ENCODE peak calls at places on chromosomes 12 and 14, in five cellular contexts. Z is WTC11, U is Peyer's patch, E is activated B cell treated with CpG ODN at 0.5 μM for 24 hours, Q is IMR-90. J is an unnamed sample.

GRCh38 chr12:62435337-62436163 is 31.1 kb upstream of the MON2 start:
- DNase-seq in E (peak; percentile 20), Z (peak; percentile 70), U (peak; percentile 54), Q (peak; percentile 63), J (peak; percentile 44)

GRCh38 chr14:23877538-23878180 is 75.9 kb upstream of the DHRS4 start:
- DNase-seq in E (no peak), U (no peak), Q (no peak), Z (no peak), J (no peak)

GRCh38 chr14:78253986-78254385 is 83.8 kb downstream of the NRXN3 start:
- DNase-seq in Q (peak; percentile 43), U (no peak), Z (no peak), E (no peak), J (no peak)

GRCh38 chr14:24958271-24958670 is 91.7 kb downstream of the STXBP6 start:
- DNase-seq in Z (no peak), Q (no peak), U (no peak), E (no peak), J (no peak)

GRCh38 chr14:22221508-22221907 is 367.5 kb downstream of the DAD1 start:
- DNase-seq in Z (no peak), E (no peak), U (no peak), Q (peak; percentile 49), J (no peak)

GRCh38 chr12:49507139-49507538 is 31.7 kb upstream of the KCNH3 start:
- DNase-seq in U (no peak), Q (peak; percentile 96), Z (no peak), E (no peak), J (no peak)

GRCh38 chr14:54768501-54768900 is 134.1 kb downstream of the GCH1 start:
- DNase-seq in U (no peak), Q (peak; percentile 28), Z (no peak), E (no peak), J (no peak)

GRCh38 chr14:100072783-100073346 is 7.6 kb downstream of the EVL start:
- DNase-seq in Q (no peak), Z (no peak), E (peak; percentile 47), U (no peak), J (peak; percentile 82)

GRCh38 chr14:54693761-54694160 is 126.8 kb downstream of the SAMD4A start:
- DNase-seq in E (no peak), U (no peak), Z (no peak), Q (no peak), J (no peak)

GRCh38 chr12:59833408-59833807 is 237.6 kb downstream of the SLC16A7 start:
- DNase-seq in E (no peak), Z (no peak), Q (peak; percentile 4), U (no peak), J (no peak)

GRCh38 chr12:59452746-59453145 is 143.1 kb upstream of the SLC16A7 start:
- DNase-seq in Z (no peak), U (no peak), E (no peak), Q (peak; percentile 26), J (no peak)

GRCh38 chr12:14770495-14771313 is 32.6 kb downstream of the WBP11 start:
- DNase-seq in U (peak; percentile 94), E (peak; percentile 89), Q (peak; percentile 91), Z (peak; percentile 95), J (peak; percentile 89)

DNA sequence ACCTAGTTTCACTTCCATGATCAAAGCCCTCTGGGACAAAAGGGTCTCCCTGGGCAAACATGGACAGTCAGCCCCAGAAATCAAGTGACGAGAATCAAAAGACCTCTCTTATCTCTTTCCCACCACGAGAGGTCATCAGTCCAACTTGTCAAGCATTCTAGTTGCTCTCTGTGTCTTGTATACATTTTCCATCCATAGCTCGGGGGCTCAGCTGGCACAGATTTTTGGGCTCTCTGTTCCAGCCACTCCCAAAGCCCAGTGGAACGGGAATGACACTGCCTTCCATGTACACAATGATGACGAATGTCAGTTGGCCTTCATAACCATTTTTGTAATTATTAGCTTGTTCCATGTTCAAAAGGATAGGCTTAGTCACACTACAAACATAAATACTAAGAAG is 29.7 kb downstream of the NOS1 start:
- DNase-seq in Z (no peak), Q (no peak), E (no peak), U (no peak), J (no peak)
- TF ChIP-seq CTCF in Z (no peak), Q (no peak), E (no peak), U (no peak), J (no peak)

GRCh38 chr12:128387811-128388422 is 120.9 kb downstream of the TMEM132C start:
- DNase-seq in U (no peak), Z (no peak), E (no peak), Q (no peak), J (peak; percentile 75)
- TF ChIP-seq CTCF in U (no peak), Z (no peak), E (no peak), Q (no peak), J (peak; percentile 25)

GRCh38 chr12:5745251-5745888 is 199.7 kb downstream of the ANO2 start:
- DNase-seq in Q (peak; percentile 58), U (peak; percentile 66), E (no peak), Z (peak; percentile 91), J (no peak)
- TF ChIP-seq CTCF in Q (peak; percentile 67), U (no peak), E (no peak), Z (peak; percentile 96), J (peak; percentile 72)

GRCh38 chr12:107385518-107385917 is 292.2 kb upstream of the CRY1 start:
- DNase-seq in U (no peak), E (no peak), Z (no peak), Q (no peak), J (no peak)
- TF ChIP-seq CTCF in U (no peak), E (no peak), Z (no peak), Q (no peak), J (no peak)

GRCh38 chr14:66383771-66384170 is 102.4 kb upstream of the CCDC196 start:
- DNase-seq in Q (no peak), E (no peak), U (no peak), Z (no peak), J (no peak)
- TF ChIP-seq CTCF in Q (no peak), E (no peak), U (no peak), Z (no peak), J (no peak)

GRCh38 chr14:44962573-44963528 is 861 bp downstream of the TOGARAM1 start:
- DNase-seq in Z (peak; percentile 39), Q (peak; percentile 54), E (no peak), U (no peak), J (no peak)

GRCh38 chr14:44960146-44960545 is 1.6 kb downstream of the KLHL28 start:
- DNase-seq in Q (no peak), Z (no peak), U (no peak), E (no peak), J (no peak)

GRCh38 chr14:44960646-44961045 is 1.1 kb downstream of the KLHL28 start:
- DNase-seq in Z (no peak), E (no peak), U (no peak), Q (no peak), J (no peak)

GRCh38 chr14:44961730-44962572 is at the start of the genes KLHL28 and TOGARAM1:
- DNase-seq in E (peak; percentile 86), Q (peak; percentile 100), Z (peak; percentile 95), U (peak; percentile 93), J (peak; percentile 99)

DNA sequence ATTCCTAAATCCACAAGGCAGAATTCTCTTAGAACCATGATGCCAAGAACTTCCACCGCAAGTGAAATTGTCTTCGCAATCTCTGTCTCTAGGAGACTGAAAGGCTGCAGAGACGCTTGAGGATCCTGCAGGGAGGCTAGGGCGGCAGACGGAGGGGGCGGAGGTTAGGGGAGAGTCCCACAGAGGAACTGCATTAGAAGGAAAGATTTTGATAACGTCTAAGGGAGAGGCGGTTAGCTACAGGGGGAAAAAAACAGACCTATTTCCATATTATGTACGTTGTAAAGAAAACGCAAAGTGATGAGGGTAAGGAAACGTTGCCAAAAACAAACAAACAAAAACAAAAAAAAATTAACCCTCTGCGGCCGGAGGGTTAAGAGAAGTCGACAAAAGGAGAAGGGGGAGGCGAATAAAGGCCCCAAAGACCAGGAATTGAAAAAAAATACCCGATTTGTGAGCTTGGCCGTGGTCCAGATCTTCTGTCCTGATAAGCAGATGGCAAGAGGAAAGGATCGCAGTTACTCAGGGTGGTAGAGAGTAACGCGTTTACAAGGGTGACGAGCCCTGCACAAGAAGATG is 507 bp downstream of the KLHL28 start:
- DNase-seq in U (peak; percentile 61), Q (peak; percentile 61), Z (peak; percentile 49), E (peak; percentile 24), J (peak; percentile 72)
- TF ChIP-seq CTCF in U (no peak), Q (no peak), Z (no peak), E (no peak), J (no peak)

GRCh38 chr14:83994020-83994419 is 1535.9 kb upstream of the FLRT2 start:
- DNase-seq in Q (peak; percentile 95), U (no peak), Z (no peak), E (no peak), J (no peak)
- TF ChIP-seq CTCF in Q (no peak), U (no peak), Z (no peak), E (no peak), J (no peak)

DNA sequence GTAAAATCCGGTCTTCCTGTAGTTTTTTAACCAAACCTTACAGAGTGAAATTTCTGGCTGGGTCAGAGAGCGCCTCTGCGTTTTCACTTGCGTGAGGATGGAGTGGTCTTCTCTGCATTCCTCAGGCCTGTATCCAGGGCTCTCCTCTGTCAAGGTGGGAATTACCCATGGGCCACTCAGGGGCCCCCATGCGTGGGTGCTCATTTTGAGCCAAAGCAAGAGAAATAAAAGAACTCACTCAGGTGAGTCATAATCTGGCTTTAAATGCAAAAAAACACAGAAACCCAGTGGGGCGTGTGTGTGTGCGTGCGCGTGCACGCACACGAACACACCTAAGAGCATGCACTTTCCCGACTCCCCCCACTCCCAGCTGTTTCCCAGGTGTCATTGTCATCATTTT is 104.0 kb upstream of the PWP1 start:
- DNase-seq in Z (no peak), E (no peak), U (no peak), Q (no peak), J (no peak)
- TF ChIP-seq CTCF in Z (no peak), E (no peak), U (no peak), Q (no peak), J (no peak)

GRCh38 chr14:88286309-88286708 is 36.8 kb downstream of the KCNK10 start:
- DNase-seq in E (no peak), Z (no peak), Q (no peak), U (no peak), J (no peak)

GRCh38 chr14:88277205-88277604 is 45.9 kb downstream of the KCNK10 start:
- DNase-seq in Q (no peak), U (no peak), Z (no peak), E (no peak), J (no peak)

DNA sequence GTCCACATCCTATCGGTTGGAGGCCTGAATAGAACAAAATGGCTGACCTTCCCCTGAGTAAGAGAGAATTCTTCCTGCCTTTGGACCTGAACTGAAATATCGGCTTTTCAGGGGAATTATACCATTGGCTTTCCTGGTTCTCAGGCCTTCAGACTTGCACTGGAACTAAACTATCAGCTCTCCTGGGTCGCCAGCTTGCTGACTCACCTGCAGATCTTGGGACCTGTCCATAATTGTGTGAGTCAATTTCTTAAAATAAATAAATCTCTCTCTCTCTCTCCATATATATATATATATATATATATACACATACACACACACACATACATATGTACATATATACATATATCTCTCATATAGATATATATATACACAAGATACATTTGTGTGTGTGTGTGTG is 41.6 kb downstream of the KCNK10 start:
- DNase-seq in Q (peak; percentile 5), U (no peak), Z (no peak), E (no peak), J (no peak)
- TF ChIP-seq CTCF in Q (no peak), U (no peak), Z (no peak), E (no peak), J (no peak)